ENCODE peak calls at places on chromosome 1, in eight cellular contexts. I, F, X, S, Z, L, R and E are unnamed samples.

GRCh38 chr1:213176341-213176740 is 125.3 kb downstream of the RPS6KC1 start:
- DNase-seq in Z (no peak), L (no peak), I (no peak), F (no peak), X (no peak), R (no peak), S (no peak), E (no peak)

GRCh38 chr1:31617917-31618746 is 643 bp downstream of the HCRTR1 start:
- DNase-seq in I (peak; percentile 63), L (peak; percentile 89), S (no peak), X (peak; percentile 12), R (peak; percentile 41), F (peak; percentile 24), Z (peak; percentile 50), E (peak; percentile 22)

GRCh38 chr1:203306970-203307541 is 1.7 kb downstream of the BTG2 start:
- DNase-seq in S (no peak), R (no peak), X (no peak), I (peak; percentile 77), Z (no peak), L (no peak), F (no peak), E (no peak)

GRCh38 chr1:235563513-235563912 is 59.3 kb upstream of the B3GALNT2 start:
- DNase-seq in I (no peak), L (no peak), Z (no peak), X (no peak), F (no peak), S (no peak), R (no peak), E (no peak)

GRCh38 chr1:229325873-229326502 is 16.9 kb downstream of the CCSAP start:
- DNase-seq in S (no peak), R (no peak), F (no peak), Z (no peak), L (no peak), I (no peak), X (no peak), E (peak; percentile 23)

GRCh38 chr1:226783202-226783601 is 44.1 kb upstream of the ITPKB start:
- DNase-seq in L (no peak), F (no peak), Z (no peak), I (no peak), S (no peak), R (no peak), X (no peak), E (no peak)

GRCh38 chr1:232951605-232952004 is 1.2 kb downstream of the NTPCR start:
- DNase-seq in R (no peak), X (no peak), L (no peak), F (no peak), Z (no peak), S (no peak), I (no peak), E (no peak)

GRCh38 chr1:168135982-168136708 is 585 bp downstream of the GPR161 start:
- DNase-seq in R (no peak), S (no peak), Z (peak; percentile 5), X (no peak), F (no peak), L (peak; percentile 75), I (peak; percentile 14), E (no peak)

GRCh38 chr1:241939798-241940197 is 17.8 kb upstream of the BECN2 start:
- DNase-seq in Z (no peak), I (no peak), S (no peak), R (no peak), F (no peak), L (no peak), X (no peak), E (no peak)

GRCh38 chr1:154191990-154192450 is at the start of gene TPM3:
- DNase-seq in X (no peak), I (no peak), R (no peak), Z (no peak), S (no peak), L (no peak), F (no peak), E (no peak)

GRCh38 chr1:92995420-92996130 is 34.3 kb upstream of the DIPK1A start:
- DNase-seq in L (no peak), S (no peak), I (no peak), F (no peak), R (no peak), Z (no peak), X (no peak), E (no peak)

GRCh38 chr1:234970731-234971476 is 157.7 kb downstream of the TOMM20 start:
- DNase-seq in F (no peak), Z (no peak), L (no peak), S (no peak), X (peak; percentile 93), I (peak; percentile 51), R (no peak), E (no peak)

GRCh38 chr1:192401832-192402231 is 85.0 kb downstream of the RGS21 start:
- DNase-seq in F (no peak), R (no peak), L (no peak), S (no peak), Z (no peak), I (no peak), X (peak; percentile 31), E (no peak)

GRCh38 chr1:168084396-168085231 is 52.1 kb downstream of the GPR161 start:
- DNase-seq in R (no peak), X (no peak), I (peak; percentile 79), S (peak; percentile 21), F (peak; percentile 45), L (peak; percentile 91), Z (peak; percentile 70), E (peak; percentile 23)

GRCh38 chr1:218945050-218945449 is 228.6 kb upstream of the LYPLAL1 start:
- DNase-seq in S (no peak), Z (no peak), R (no peak), I (no peak), L (no peak), F (no peak), X (no peak), E (no peak)

GRCh38 chr1:211811126-211811525 is 19.4 kb downstream of the LPGAT1 start:
- DNase-seq in I (no peak), Z (no peak), L (no peak), X (no peak), F (no peak), R (no peak), S (no peak), E (no peak)

GRCh38 chr1:201190624-201191051 is at the start of gene IGFN1:
- DNase-seq in I (no peak), L (no peak), S (no peak), X (no peak), Z (no peak), F (no peak), R (peak; percentile 58), E (no peak)

GRCh38 chr1:24374891-24375786 is 38.4 kb downstream of the STPG1 start:
- DNase-seq in F (no peak), Z (no peak), L (no peak), R (no peak), I (no peak), S (no peak), X (no peak), E (no peak)

GRCh38 chr1:187517508-187517907 is 688.8 kb downstream of the PLA2G4A start:
- DNase-seq in R (peak; percentile 89), S (no peak), F (no peak), Z (no peak), I (no peak), X (no peak), L (no peak), E (no peak)

GRCh38 chr1:248686815-248687214 is 15.8 kb downstream of the OR14I1 start:
- DNase-seq in I (peak; percentile 28), L (peak; percentile 17), S (no peak), Z (no peak), X (no peak), R (peak; percentile 36), F (no peak), E (no peak)

GRCh38 chr1:59194621-59195020 is 102.3 kb upstream of the FGGY start:
- DNase-seq in R (no peak), I (no peak), F (no peak), S (no peak), Z (no peak), L (no peak), X (no peak), E (no peak)

GRCh38 chr1:202213361-202214088 is 19.9 kb downstream of the LGR6 start:
- DNase-seq in L (peak; percentile 53), R (peak; percentile 58), Z (no peak), I (no peak), F (no peak), S (no peak), X (no peak), E (no peak)

GRCh38 chr1:111030590-111030989 is 66.9 kb upstream of the LRIF1 start:
- DNase-seq in Z (peak; percentile 45), X (peak; percentile 33), R (peak; percentile 32), F (peak; percentile 23), S (peak; percentile 25), I (peak; percentile 75), L (peak; percentile 54), E (peak; percentile 14)

GRCh38 chr1:156414440-156415064 is 45.5 kb downstream of the RHBG start:
- DNase-seq in I (no peak), X (no peak), R (no peak), S (no peak), L (peak; percentile 78), F (no peak), Z (no peak), E (no peak)

GRCh38 chr1:87730274-87731222 is 401.9 kb downstream of the LMO4 start:
- DNase-seq in Z (no peak), X (no peak), L (no peak), F (no peak), I (no peak), S (no peak), R (no peak), E (no peak)

GRCh38 chr1:22850681-22851080 is 122.0 kb downstream of the LACTBL1 start:
- DNase-seq in S (no peak), I (no peak), F (no peak), L (no peak), R (no peak), X (no peak), Z (no peak), E (no peak)

GRCh38 chr1:74726063-74726462 is 6.8 kb downstream of the CRYZ start:
- DNase-seq in X (no peak), S (no peak), Z (no peak), I (no peak), R (no peak), F (no peak), L (no peak), E (no peak)

GRCh38 chr1:181554465-181554864 is 71.1 kb downstream of the CACNA1E start:
- DNase-seq in I (no peak), X (no peak), R (no peak), S (no peak), L (no peak), Z (no peak), F (no peak), E (no peak)

GRCh38 chr1:228150458-228151169 is 884 bp downstream of the GJC2 start:
- DNase-seq in L (peak; percentile 58), I (peak; percentile 2), Z (no peak), F (no peak), R (no peak), S (no peak), X (peak; percentile 84), E (no peak)